ENCODE peak calls at places on chromosomes 3 and 15, in six cellular contexts. O, F, M, V, C and N are unnamed samples.

GRCh38 chr3:66253790-66254620 is 33.2 kb downstream of the SLC25A26 start:
- DNase-seq in V (no peak), F (no peak), O (peak; percentile 33), C (no peak), M (peak; percentile 74), N (no peak)

GRCh38 chr3:23169551-23169950 is 33.6 kb upstream of the UBE2E2 start:
- DNase-seq in F (no peak), V (no peak), O (no peak), M (no peak), C (no peak), N (no peak)

GRCh38 chr3:154115332-154115731 is 5.9 kb upstream of the ARHGEF26 start:
- DNase-seq in O (no peak), V (no peak), C (no peak), M (no peak), F (no peak), N (no peak)

GRCh38 chr15:38463893-38464292 is 10.0 kb downstream of the FAM98B start:
- DNase-seq in O (no peak), F (no peak), C (no peak), M (no peak), V (no peak), N (no peak)

GRCh38 chr3:194872669-194872977 is 186.9 kb downstream of the FAM43A start:
- DNase-seq in M (peak; percentile 76), V (no peak), O (no peak), F (no peak), C (no peak), N (no peak)

GRCh38 chr15:66850078-66850991 is 148.3 kb downstream of the SMAD6 start:
- DNase-seq in V (peak; percentile 47), F (no peak), O (no peak), M (no peak), C (no peak), N (no peak)

GRCh38 chr3:112769624-112770023 is 77.0 kb downstream of the CD200R1L start:
- DNase-seq in F (no peak), V (no peak), C (no peak), M (peak; percentile 88), O (no peak), N (no peak)

GRCh38 chr3:108744762-108745161 is 12.4 kb downstream of the RETNLB start:
- DNase-seq in V (no peak), O (no peak), F (no peak), M (no peak), C (no peak), N (no peak)

GRCh38 chr15:40103864-40104271 is 4.8 kb downstream of the BMF start:
- DNase-seq in O (no peak), V (no peak), M (no peak), F (no peak), C (no peak), N (no peak)

GRCh38 chr3:108301695-108302404 is 5.5 kb downstream of the HHLA2 start:
- DNase-seq in F (no peak), O (no peak), V (no peak), M (peak; percentile 8), C (no peak), N (no peak)

GRCh38 chr3:58116985-58117384 is 93.8 kb downstream of the DNASE1L3 start:
- DNase-seq in V (no peak), C (no peak), O (no peak), M (no peak), F (no peak), N (no peak)

GRCh38 chr15:92306662-92307061 is 87.0 kb upstream of the ST8SIA2 start:
- DNase-seq in F (no peak), C (no peak), V (no peak), O (no peak), M (no peak), N (no peak)

GRCh38 chr3:52851348-52851747 is 16.5 kb upstream of the MUSTN1 start:
- DNase-seq in M (peak; percentile 31), O (peak; percentile 28), C (peak; percentile 48), V (no peak), F (peak; percentile 64), N (no peak)

GRCh38 chr15:62672268-62672667 is 370.3 kb upstream of the TPM1 start:
- DNase-seq in O (no peak), M (peak; percentile 5), V (no peak), F (no peak), C (no peak), N (peak; percentile 78)

GRCh38 chr3:8353364-8353763 is 148.3 kb upstream of the LMCD1 start:
- DNase-seq in C (no peak), O (no peak), V (no peak), F (no peak), M (no peak), N (no peak)

GRCh38 chr3:57557088-57557537 is 1.0 kb downstream of the PDE12 start:
- DNase-seq in O (no peak), V (peak; percentile 57), M (peak; percentile 60), F (no peak), C (peak; percentile 31), N (no peak)

GRCh38 chr3:182179631-182180030 is 467.9 kb downstream of the SOX2 start:
- DNase-seq in M (no peak), V (no peak), C (no peak), F (no peak), O (no peak), N (no peak)

GRCh38 chr3:32640939-32641725 is 43.9 kb upstream of the CNOT10 start:
- DNase-seq in C (no peak), F (no peak), V (no peak), M (peak; percentile 14), O (no peak), N (peak; percentile 48)

GRCh38 chr3:142027713-142028112 is 121.6 kb downstream of the TFDP2 start:
- DNase-seq in F (no peak), M (peak; percentile 41), V (no peak), C (peak; percentile 50), O (no peak), N (no peak)

GRCh38 chr3:144039661-144040060 is 68.0 kb downstream of the DIPK2A start:
- DNase-seq in V (no peak), C (no peak), O (no peak), M (no peak), F (no peak), N (no peak)

GRCh38 chr3:172152869-172153268 is 113.5 kb downstream of the FNDC3B start:
- DNase-seq in C (peak; percentile 29), O (no peak), V (no peak), M (peak; percentile 88), F (no peak), N (no peak)

GRCh38 chr3:36957862-36958686 is 13.2 kb upstream of the TRANK1 start:
- DNase-seq in O (no peak), M (peak; percentile 86), C (no peak), V (no peak), F (no peak), N (no peak)

GRCh38 chr3:188693435-188693834 is 478.3 kb upstream of the TPRG1 start:
- DNase-seq in V (no peak), O (no peak), M (no peak), F (no peak), C (no peak), N (no peak)

GRCh38 chr3:123229145-123229544 is 27.4 kb downstream of the SEC22A start:
- DNase-seq in M (peak; percentile 10), O (peak; percentile 7), F (no peak), V (no peak), C (no peak), N (no peak)

DNA sequence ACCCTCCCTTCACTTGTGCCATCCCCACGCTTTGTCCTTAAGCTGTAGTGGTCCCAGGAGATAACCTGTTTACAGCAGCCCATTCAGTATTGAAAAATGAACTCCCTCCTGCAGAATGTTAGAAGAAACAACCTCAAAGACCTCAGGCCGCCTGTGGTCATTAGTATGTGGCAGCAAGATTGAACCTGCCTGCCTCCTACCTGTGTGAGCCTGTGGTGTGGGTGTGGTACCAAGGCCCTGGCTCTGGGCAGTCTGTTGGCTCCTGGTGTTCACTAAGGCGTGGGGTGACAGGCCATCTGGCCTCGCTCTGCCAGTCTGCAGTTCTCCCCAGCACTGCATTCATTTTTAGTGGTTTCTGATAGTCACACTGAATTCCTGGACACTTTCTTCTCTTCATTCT is 21.0 kb downstream of the LSM3 start:
- DNase-seq in M (no peak), F (no peak), O (no peak), V (no peak), C (no peak), N (no peak)
- TF ChIP-seq CTCF in M (no peak), F (no peak), O (no peak), V (no peak), C (no peak), N (no peak)

GRCh38 chr15:71808311-71809020 is 1.9 kb upstream of the NR2E3 start:
- DNase-seq in C (no peak), M (no peak), V (no peak), O (no peak), F (no peak), N (no peak)

GRCh38 chr15:71809346-71809745 is 1.0 kb upstream of the NR2E3 start:
- DNase-seq in C (no peak), O (no peak), F (no peak), V (no peak), M (no peak), N (no peak)

GRCh38 chr15:71807125-71807629 is 3.2 kb upstream of the NR2E3 start:
- DNase-seq in C (no peak), V (no peak), O (no peak), F (no peak), M (no peak), N (no peak)

GRCh38 chr15:71806452-71806931 is 3.9 kb upstream of the NR2E3 start:
- DNase-seq in O (no peak), F (no peak), C (peak; percentile 24), M (peak; percentile 51), V (no peak), N (no peak)

DNA sequence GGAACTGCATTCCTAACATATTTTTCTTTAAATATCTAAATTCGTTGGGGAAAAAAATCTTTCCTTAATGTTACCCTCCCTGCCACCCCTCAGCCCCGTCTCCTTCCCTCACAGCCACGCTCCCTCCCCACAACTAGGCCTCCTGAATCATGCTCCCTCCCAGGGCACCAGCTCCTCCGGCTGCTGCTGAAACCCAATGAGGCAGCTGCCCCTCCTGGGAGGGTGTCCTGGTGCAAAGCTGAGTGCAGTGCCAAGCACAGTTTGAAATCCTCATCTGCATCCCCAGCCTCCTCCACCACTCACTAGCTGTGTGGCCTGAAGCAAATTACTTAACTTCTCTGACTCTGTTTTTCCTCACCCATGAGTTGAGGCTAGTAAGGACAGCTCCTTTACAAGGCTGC is 2.7 kb upstream of the NR2E3 start:
- DNase-seq in F (no peak), O (no peak), C (no peak), M (peak; percentile 47), V (no peak), N (no peak)
- H3K4me3 ChIP-seq in F (no peak overlapping the region), O (no peak overlapping the region), C (no peak overlapping the region), M (no peak overlapping the region), V (no peak overlapping the region), N (no peak overlapping the region)

GRCh38 chr3:73558399-73559075 is 66.2 kb downstream of the PDZRN3 start:
- DNase-seq in F (peak; percentile 64), V (no peak), M (peak; percentile 37), C (peak; percentile 29), O (no peak), N (no peak)
- TF ChIP-seq CTCF in F (no peak), V (no peak), M (no peak), C (no peak), O (no peak), N (no peak)

DNA sequence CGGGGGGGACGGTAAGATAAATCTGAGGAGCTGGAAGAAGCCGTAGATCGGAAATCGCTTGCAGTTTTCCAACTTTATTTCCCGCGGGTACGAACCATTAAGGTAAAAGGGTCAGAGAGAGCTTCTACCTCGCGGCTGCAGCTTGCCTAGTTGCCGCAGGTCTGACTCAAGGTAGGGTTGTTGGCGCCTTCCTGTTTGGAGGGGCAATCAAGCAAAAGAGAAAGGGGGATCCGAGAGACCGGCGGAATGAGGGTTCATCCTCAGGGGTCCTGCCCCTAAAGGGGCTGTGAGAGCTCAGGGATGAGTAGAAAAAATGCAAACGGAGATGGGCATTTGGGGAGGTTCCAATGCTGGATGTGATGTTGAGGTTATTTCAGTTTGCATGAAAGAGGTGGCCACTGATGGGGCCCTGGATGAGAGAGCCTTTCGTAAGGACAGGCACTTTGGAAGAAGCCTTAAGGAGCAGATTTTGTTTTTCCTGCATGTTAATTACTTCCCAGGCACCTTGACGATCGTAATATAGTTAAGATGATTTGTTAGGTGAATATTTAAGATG is 265.4 kb downstream of the CGGBP1 start:
- DNase-seq in O (no peak), C (peak; percentile 31), V (no peak), F (no peak), M (no peak), N (no peak)
- H3K4me3 ChIP-seq in O (no peak overlapping the region), C (no peak overlapping the region), V (no peak overlapping the region), F (peak overlapping the region; percentile 61), M (no peak overlapping the region), N (peak overlapping the region; percentile 5)